ENCODE peak calls at places on chromosomes 6 and 20, in five cellular contexts. Z, N, M, T and K are unnamed samples.
A peak's percentile ranks its signal among the peaks of the same experiment; 100 is the strongest.

GRCh38 chr20:43124261-43124660 is 65.4 kb downstream of the PTPRT start:
- DNase-seq in N (no peak), T (no peak), Z (no peak), M (no peak), K (no peak)

GRCh38 chr6:168109171-168109570 is 30.2 kb upstream of the FRMD1 start:
- DNase-seq in N (no peak), M (no peak), T (no peak), Z (no peak), K (no peak)

GRCh38 chr6:15595461-15596173 is 67.2 kb downstream of the DTNBP1 start:
- DNase-seq in M (no peak), T (no peak), Z (no peak), N (no peak), K (no peak)

GRCh38 chr6:123702943-123703342 is 66.2 kb upstream of the TRDN start:
- DNase-seq in Z (no peak), N (no peak), M (no peak), T (no peak), K (no peak)

GRCh38 chr20:1165941-1166340 is 18.8 kb downstream of the TMEM74B start:
- DNase-seq in M (no peak), N (no peak), T (no peak), Z (no peak), K (no peak)

GRCh38 chr20:48614593-48615274 is 213.1 kb downstream of the PREX1 start:
- DNase-seq in M (peak; percentile 64), Z (no peak), N (no peak), T (no peak), K (no peak)

GRCh38 chr6:89198235-89198634 is 18.9 kb downstream of the GABRR1 start:
- DNase-seq in Z (no peak), N (no peak), T (no peak), M (no peak), K (no peak)

GRCh38 chr6:117906905-117907599 is at the start of gene SLC35F1:
- DNase-seq in M (no peak), T (no peak), N (no peak), Z (peak; percentile 64), K (no peak)

GRCh38 chr20:58389324-58389967 is 417 bp downstream of the VAPB start:
- DNase-seq in N (peak; percentile 76), M (peak; percentile 49), T (peak; percentile 4), Z (peak; percentile 75), K (no peak)

GRCh38 chr6:95087394-95088097 is 489.8 kb upstream of the MANEA start:
- DNase-seq in T (no peak), M (peak; percentile 19), Z (peak; percentile 64), N (no peak), K (peak; percentile 87)

GRCh38 chr6:23784313-23784919 is 341.6 kb upstream of the NRSN1 start:
- DNase-seq in T (no peak), N (no peak), Z (no peak), M (no peak), K (no peak)

GRCh38 chr6:116983375-116983774 is 106.3 kb downstream of the RFX6 start:
- DNase-seq in M (no peak), N (no peak), Z (no peak), T (no peak), K (no peak)

GRCh38 chr6:109961666-109962065 is 16.4 kb upstream of the GPR6 start:
- DNase-seq in N (no peak), Z (no peak), M (no peak), T (no peak), K (peak; percentile 90)
- TF ChIP-seq CTCF in N (no peak), Z (no peak), M (no peak), T (no peak), K (no peak)

GRCh38 chr6:111781055-111781708 is 92.1 kb downstream of the FYN start:
- DNase-seq in T (no peak), Z (peak; percentile 48), M (no peak), N (no peak), K (peak; percentile 35)

GRCh38 chr6:111788779-111789276 is 84.4 kb downstream of the FYN start:
- DNase-seq in Z (no peak), M (no peak), N (no peak), T (no peak), K (no peak)

GRCh38 chr6:111782887-111783286 is 90.4 kb downstream of the FYN start:
- DNase-seq in T (no peak), N (no peak), Z (no peak), M (no peak), K (no peak)

GRCh38 chr6:111782161-111782809 is 91.0 kb downstream of the FYN start:
- DNase-seq in T (no peak), N (no peak), M (no peak), Z (peak; percentile 37), K (no peak)

GRCh38 chr6:111784423-111784822 is 88.8 kb downstream of the FYN start:
- DNase-seq in T (no peak), M (no peak), Z (no peak), N (no peak), K (no peak)
- H3K4me1 ChIP-seq in T (peaks cover 22% of the 10 kb centered on the region), M (no peaks in the 10 kb centered on the region), Z (peaks cover 29% of the 10 kb centered on the region), N (no peaks in the 10 kb centered on the region), K (peaks cover 38% of the 10 kb centered on the region)

GRCh38 chr6:38169221-38169674 is 349.7 kb downstream of the ZFAND3 start:
- DNase-seq in M (no peak), T (no peak), Z (no peak), N (no peak), K (no peak)
- TF ChIP-seq CTCF in M (no peak), T (no peak), Z (no peak), N (peak; percentile 20), K (peak; percentile 6)

GRCh38 chr6:42539135-42539534 is 24.7 kb upstream of the UBR2 start:
- DNase-seq in Z (no peak), N (no peak), T (no peak), M (no peak), K (no peak)

GRCh38 chr6:42532038-42532669 is 31.7 kb upstream of the UBR2 start:
- DNase-seq in Z (peak; percentile 77), T (no peak), N (peak; percentile 55), M (peak; percentile 12), K (peak; percentile 45)

GRCh38 chr6:42533794-42534193 is 30.0 kb upstream of the UBR2 start:
- DNase-seq in T (no peak), M (no peak), Z (no peak), N (no peak), K (no peak)
- H3K4me1 ChIP-seq in T (no peaks in the 10 kb centered on the region), M (no peaks in the 10 kb centered on the region), Z (no peaks in the 10 kb centered on the region), N (no peaks in the 10 kb centered on the region), K (no peaks in the 10 kb centered on the region)

DNA sequence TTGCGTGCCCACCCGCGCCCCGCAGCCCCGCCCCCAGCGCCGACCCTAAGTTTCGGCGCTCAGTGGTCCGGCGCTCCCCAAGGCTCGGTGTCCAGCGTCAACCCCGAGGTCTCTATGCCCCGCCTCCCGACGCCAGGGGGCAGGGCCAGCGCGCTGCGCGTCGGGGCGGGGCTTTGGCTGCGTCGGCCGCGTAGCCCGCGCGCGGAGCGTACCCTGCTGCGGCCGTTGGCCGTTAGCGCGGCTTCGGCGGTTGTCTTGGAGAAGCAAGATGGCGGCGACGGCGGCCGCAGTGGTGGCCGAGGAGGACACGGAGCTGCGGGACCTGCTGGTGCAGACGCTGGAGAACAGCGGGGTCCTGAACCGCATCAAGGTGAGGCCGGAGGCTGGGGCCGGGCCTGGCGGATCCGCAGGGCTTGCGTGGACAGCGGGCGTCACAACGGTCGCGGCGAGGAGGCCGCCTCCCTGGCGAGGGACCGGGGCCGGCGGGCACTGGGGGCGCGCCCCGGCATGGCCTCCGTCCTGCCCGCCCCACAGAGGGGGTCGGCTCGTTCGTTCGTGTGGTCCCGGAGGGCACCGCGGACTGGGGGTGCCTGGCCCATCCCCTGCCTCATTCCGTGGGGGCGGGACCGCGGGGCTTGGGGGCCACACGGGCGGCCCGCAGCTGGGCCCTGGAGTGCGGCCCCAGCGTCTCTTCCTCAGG is at the start of gene CEP43:
- DNase-seq in Z (peak; percentile 98), M (peak; percentile 89), T (peak; percentile 83), N (peak; percentile 95), K (peak; percentile 88)
- TF ChIP-seq CTCF in Z (no peak), M (no peak), T (peak; percentile 20), N (no peak), K (peak; percentile 7)

GRCh38 chr20:31679357-31680285 is 41.9 kb downstream of the COX4I2 start:
- DNase-seq in M (no peak), Z (no peak), N (no peak), T (no peak), K (no peak)

GRCh38 chr20:31681769-31682168 is 40.9 kb downstream of the BCL2L1 start:
- DNase-seq in N (no peak), Z (no peak), M (no peak), T (no peak), K (no peak)

GRCh38 chr20:31682352-31682751 is 40.3 kb downstream of the BCL2L1 start:
- DNase-seq in Z (no peak), M (no peak), T (no peak), N (no peak), K (no peak)

GRCh38 chr20:31680286-31681127 is 42.2 kb downstream of the BCL2L1 start:
- DNase-seq in Z (no peak), M (no peak), N (no peak), T (no peak), K (no peak)

DNA sequence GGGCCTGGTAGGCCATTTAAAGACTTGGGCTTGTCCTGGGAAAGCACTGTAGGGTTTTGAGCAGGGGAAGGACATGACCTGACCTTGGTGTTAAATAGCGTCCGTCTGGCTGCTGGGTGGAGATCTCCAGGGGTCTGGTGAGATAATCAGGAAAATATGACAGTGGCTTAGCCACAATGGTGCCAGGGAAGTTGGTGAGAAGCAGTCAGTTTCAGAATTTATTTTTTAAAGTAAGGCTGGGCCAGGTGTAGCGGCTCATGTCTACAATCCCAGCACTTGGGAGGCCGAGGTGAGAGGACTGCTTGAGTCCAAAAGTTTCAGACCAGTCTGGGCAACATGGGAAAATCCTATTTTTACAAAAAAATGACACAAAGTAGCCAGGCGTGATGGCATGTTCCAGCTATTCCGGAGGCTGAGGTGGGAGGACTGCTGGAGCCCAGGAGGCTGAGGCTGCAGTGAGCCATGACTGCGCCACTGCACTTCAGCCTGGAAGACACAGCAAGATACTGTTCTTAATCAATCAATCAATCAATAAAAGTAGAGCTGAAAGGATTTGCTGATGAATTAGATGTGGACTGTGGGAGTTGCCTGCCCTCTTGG is 41.4 kb downstream of the BCL2L1 start:
- DNase-seq in M (no peak), T (no peak), Z (no peak), N (no peak), K (no peak)
- H3K4me1 ChIP-seq in M (peaks cover 37% of the 10 kb centered on the region), T (peaks cover 85% of the 10 kb centered on the region), Z (peaks cover 43% of the 10 kb centered on the region), N (peaks cover 97% of the 10 kb centered on the region), K (peaks cover 23% of the 10 kb centered on the region)

GRCh38 chr6:100968934-100969333 is 87.8 kb upstream of the ASCC3 start:
- DNase-seq in T (no peak), Z (no peak), M (no peak), N (no peak), K (no peak)
- TF ChIP-seq CTCF in T (no peak), Z (no peak), M (no peak), N (no peak), K (no peak)